ENCODE peak calls at places on chromosomes 1 and 21, in ten cellular contexts. G is MM.1S; U is stimulated activated naive CD4-positive, alpha-beta T cell; Z is NCI-H2081 treated with DMSO at 0.1 percent for 48 hours; B is endothelial cell; F is stimulated activated CD4-positive, alpha-beta T cell treated with anti-CD3 and anti-CD28 coated beads, Interleukin-2, amount 100 ng/mL, for 4 hours; K is NCI-H1105 treated with DMSO at 0.1 percent for 48 hours; O is NCI-H446; W is EL; P is D341Med. R is an unnamed sample.

GRCh38 chr1:91700332-91700731 is 185.6 kb downstream of the TGFBR3 start:
- DNase-seq in G (no peak), U (no peak), Z (no peak), B (no peak), F (no peak), K (no peak), O (no peak), W (peak; percentile 74), P (no peak), R (no peak)

GRCh38 chr1:227244339-227245118 is 73.8 kb downstream of the CDC42BPA start:
- DNase-seq in G (no peak), U (no peak), Z (no peak), B (no peak), F (no peak), K (no peak), O (no peak), W (no peak), P (no peak), R (no peak)

GRCh38 chr1:59506952-59507351 is 210.1 kb downstream of the FGGY start:
- DNase-seq in G (no peak), U (no peak), Z (no peak), B (no peak), F (no peak), K (no peak), O (no peak), W (no peak), P (no peak), R (peak; percentile 39)

GRCh38 chr1:162443906-162444305 is 32.0 kb upstream of the SH2D1B start:
- DNase-seq in G (peak; percentile 38), U (no peak), Z (no peak), B (no peak), F (no peak), K (no peak), O (no peak), W (no peak), P (no peak), R (no peak)

GRCh38 chr1:106555571-106555970 is 500.9 kb upstream of the PRMT6 start:
- DNase-seq in G (no peak), U (no peak), Z (no peak), B (no peak), F (no peak), K (no peak), O (no peak), W (no peak), P (no peak), R (no peak)

GRCh38 chr1:55696181-55696580 is 481.0 kb upstream of the USP24 start:
- DNase-seq in G (no peak), U (no peak), Z (no peak), B (no peak), F (no peak), K (no peak), O (no peak), W (peak; percentile 94), P (no peak), R (no peak)

GRCh38 chr1:152109998-152110294 is 5.3 kb downstream of the TCHH start:
- DNase-seq in G (no peak), U (no peak), Z (no peak), B (no peak), F (no peak), K (no peak), O (no peak), W (no peak), P (no peak), R (no peak)

GRCh38 chr21:36113647-36114428 is 21.0 kb upstream of the CBR3 start:
- DNase-seq in G (peak; percentile 70), U (peak; percentile 60), Z (no peak), B (no peak), F (peak; percentile 21), K (peak; percentile 11), O (no peak), W (no peak), P (no peak), R (no peak)

GRCh38 chr1:98920441-98921110 is 84.1 kb downstream of the PLPPR5 start:
- DNase-seq in G (no peak), U (no peak), Z (no peak), B (no peak), F (no peak), K (no peak), O (no peak), W (peak; percentile 85), P (no peak), R (no peak)

GRCh38 chr1:63322248-63322943 is at the start of gene FOXD3:
- DNase-seq in G (peak; percentile 41), U (no peak), Z (no peak), B (peak; percentile 55), F (no peak), K (peak; percentile 59), O (peak; percentile 56), W (peak; percentile 56), P (peak; percentile 55), R (peak; percentile 78)

GRCh38 chr1:243851765-243852164 is 1.7 kb upstream of the AKT3 start:
- DNase-seq in G (no peak), U (no peak), Z (no peak), B (no peak), F (no peak), K (no peak), O (no peak), W (no peak), P (no peak), R (no peak)

GRCh38 chr1:54835131-54835898 is 34.2 kb upstream of the TTC22 start:
- DNase-seq in G (no peak), U (no peak), Z (no peak), B (no peak), F (no peak), K (no peak), O (no peak), W (no peak), P (no peak), R (no peak)

GRCh38 chr1:9881838-9882249 is 28.2 kb downstream of the CTNNBIP1 start:
- DNase-seq in G (no peak), U (no peak), Z (no peak), B (no peak), F (no peak), K (no peak), O (no peak), W (peak; percentile 85), P (no peak), R (no peak)

GRCh38 chr1:230090194-230090711 is 23.2 kb downstream of the GALNT2 start:
- DNase-seq in G (no peak), U (no peak), Z (no peak), B (no peak), F (no peak), K (no peak), O (no peak), W (peak; percentile 85), P (no peak), R (no peak)

GRCh38 chr1:204344665-204345064 is 15.1 kb downstream of the PLEKHA6 start:
- DNase-seq in G (no peak), U (no peak), Z (no peak), B (no peak), F (no peak), K (peak; percentile 19), O (peak; percentile 74), W (no peak), P (no peak), R (no peak)

GRCh38 chr21:46160563-46161179 is 5.3 kb upstream of the FTCD start:
- DNase-seq in G (no peak), U (peak; percentile 18), Z (no peak), B (no peak), F (no peak), K (no peak), O (no peak), W (no peak), P (no peak), R (no peak)

GRCh38 chr1:204493145-204493881 is 1.3 kb downstream of the PIK3C2B start:
- DNase-seq in G (no peak), U (no peak), Z (no peak), B (no peak), F (no peak), K (peak; percentile 70), O (peak; percentile 34), W (peak; percentile 41), P (no peak), R (peak; percentile 39)

GRCh38 chr1:10762153-10762523 is 34.3 kb downstream of the CASZ1 start:
- DNase-seq in G (no peak), U (no peak), Z (no peak), B (peak; percentile 16), F (no peak), K (no peak), O (no peak), W (no peak), P (no peak), R (no peak)

GRCh38 chr1:160455153-160455517 is 54.8 kb downstream of the VANGL2 start:
- DNase-seq in G (no peak), U (no peak), Z (no peak), B (no peak), F (no peak), K (no peak), O (no peak), W (no peak), P (no peak), R (no peak)

GRCh38 chr1:197911172-197911856 is 5.9 kb upstream of the LHX9 start:
- DNase-seq in G (no peak), U (no peak), Z (no peak), B (no peak), F (no peak), K (peak; percentile 56), O (no peak), W (peak; percentile 50), P (peak; percentile 77), R (peak; percentile 46)

GRCh38 chr1:191022856-191023255 is 545.2 kb upstream of the BRINP3 start:
- DNase-seq in G (no peak), U (no peak), Z (no peak), B (no peak), F (no peak), K (no peak), O (no peak), W (peak; percentile 64), P (no peak), R (no peak)

GRCh38 chr21:45550552-45551210 is 8.4 kb upstream of the SLC19A1 start:
- DNase-seq in G (no peak), U (no peak), Z (no peak), B (no peak), F (no peak), K (no peak), O (no peak), W (no peak), P (no peak), R (no peak)

GRCh38 chr1:168947039-168947438 is 159.5 kb upstream of the ATP1B1 start:
- DNase-seq in G (no peak), U (no peak), Z (no peak), B (no peak), F (no peak), K (no peak), O (no peak), W (no peak), P (no peak), R (no peak)

GRCh38 chr1:94236630-94237290 is 624 bp downstream of the ARHGAP29 start:
- DNase-seq in G (peak; percentile 24), U (no peak), Z (no peak), B (no peak), F (no peak), K (peak; percentile 44), O (no peak), W (peak; percentile 44), P (peak; percentile 36), R (peak; percentile 30)

GRCh38 chr1:18949689-18950414 is 6.6 kb downstream of the IFFO2 start:
- DNase-seq in G (no peak), U (no peak), Z (no peak), B (peak; percentile 24), F (no peak), K (no peak), O (no peak), W (peak; percentile 81), P (no peak), R (peak; percentile 49)

GRCh38 chr1:23044035-23044434 is 24.8 kb downstream of the KDM1A start:
- DNase-seq in G (no peak), U (no peak), Z (no peak), B (no peak), F (no peak), K (no peak), O (no peak), W (no peak), P (no peak), R (no peak)

R was measured in HuH-7.